ENCODE peak calls at places on chromosome 12, in eight cellular contexts. P is H7; F is COR-L47; W is activated T-cell treated with anti-CD3 and anti-CD28 coated beads for 4 hours; I is activated T-helper 2 cell treated with anti-CD3 and anti-CD28 coated beads, Interferon-gamma antibody, Interleukin-2, Interleukin-4, amounts not matched to agents 10 μg/mL and 5 μg/mL and 100 μg/mL, durations not matched to agents 14 hours and 24 hours and 36 hours; D is WERI-Rb-1; J is hepatic stellate cell; B is left kidney. Q is an unnamed sample.

GRCh38 chr12:55831407-55831880 is 2.1 kb upstream of the DNAJC14 start:
- DNase-seq in P (no peak), F (no peak), W (no peak), I (no peak), D (no peak), J (no peak), B (no peak), Q (no peak)

GRCh38 chr12:132315951-132316350 is 13.4 kb downstream of the GALNT9 start:
- DNase-seq in P (no peak), F (no peak), W (no peak), I (no peak), D (no peak), J (no peak), B (no peak), Q (no peak)

GRCh38 chr12:29455087-29455486 is 42.4 kb downstream of the OVCH1 start:
- DNase-seq in P (no peak), F (no peak), W (no peak), I (no peak), D (no peak), J (no peak), B (no peak), Q (no peak)

GRCh38 chr12:11728154-11728755 is 78.8 kb downstream of the ETV6 start:
- DNase-seq in P (no peak), F (no peak), W (no peak), I (no peak), D (no peak), J (no peak), B (no peak), Q (no peak)

GRCh38 chr12:42704340-42704739 is 114.8 kb upstream of the PRICKLE1 start:
- DNase-seq in P (no peak), F (no peak), W (no peak), I (no peak), D (no peak), J (no peak), B (no peak), Q (no peak)

GRCh38 chr12:121806556-121807308 is 2.9 kb downstream of the SETD1B start:
- DNase-seq in P (peak), F (no peak), W (no peak), I (no peak), D (no peak), J (no peak), B (peak), Q (peak)

GRCh38 chr12:50282581-50283229 is 615 bp downstream of the LIMA1 start:
- DNase-seq in P (no peak), F (no peak), W (no peak), I (no peak), D (peak), J (peak), B (no peak), Q (peak)

GRCh38 chr12:94123127-94123526 is 25.2 kb upstream of the PLXNC1 start:
- DNase-seq in P (no peak), F (no peak), W (no peak), I (no peak), D (no peak), J (no peak), B (no peak), Q (no peak)

GRCh38 chr12:104816845-104817503 is 141.1 kb downstream of the SLC41A2 start:
- DNase-seq in P (no peak), F (no peak), W (no peak), I (no peak), D (no peak), J (no peak), B (no peak), Q (peak)

GRCh38 chr12:29241821-29242591 is 92.9 kb downstream of the FAR2 start:
- DNase-seq in P (no peak), F (no peak), W (no peak), I (no peak), D (peak), J (peak), B (peak), Q (peak)

GRCh38 chr12:62832528-62832927 is 102.4 kb downstream of the PPM1H start:
- DNase-seq in P (no peak), F (no peak), W (no peak), I (no peak), D (no peak), J (no peak), B (peak), Q (no peak)

GRCh38 chr12:113003631-113004030 is 25.3 kb downstream of the OAS2 start:
- DNase-seq in P (no peak), F (no peak), W (no peak), I (no peak), D (no peak), J (no peak), B (peak), Q (no peak)

GRCh38 chr12:10235761-10236631 is 23.3 kb downstream of the GABARAPL1 start:
- DNase-seq in P (peak), F (peak), W (peak), I (no peak), D (peak), J (peak), B (peak), Q (peak)

GRCh38 chr12:19387182-19387581 is 52.1 kb upstream of the AEBP2 start:
- DNase-seq in P (no peak), F (no peak), W (no peak), I (no peak), D (no peak), J (no peak), B (peak), Q (peak)

GRCh38 chr12:79982371-79983062 is 47.6 kb upstream of the PPP1R12A start:
- DNase-seq in P (no peak), F (no peak), W (no peak), I (no peak), D (no peak), J (no peak), B (no peak), Q (no peak)

GRCh38 chr12:82635263-82635662 is 51.4 kb upstream of the TMTC2 start:
- DNase-seq in P (no peak), F (no peak), W (no peak), I (no peak), D (no peak), J (no peak), B (no peak), Q (no peak)

GRCh38 chr12:85779768-85780167 is 56.4 kb downstream of the RASSF9 start:
- DNase-seq in P (no peak), F (peak), W (no peak), I (no peak), D (no peak), J (no peak), B (no peak), Q (no peak)

GRCh38 chr12:92216092-92216491 is 70.4 kb upstream of the BTG1 start:
- DNase-seq in P (no peak), F (no peak), W (no peak), I (no peak), D (no peak), J (no peak), B (peak), Q (no peak)

GRCh38 chr12:45343269-45344051 is 127.6 kb downstream of the ANO6 start:
- DNase-seq in P (no peak), F (no peak), W (no peak), I (no peak), D (no peak), J (peak), B (no peak), Q (no peak)

GRCh38 chr12:107485731-107486130 is 199.9 kb upstream of the PWP1 start:
- DNase-seq in P (no peak), F (no peak), W (no peak), I (no peak), D (no peak), J (no peak), B (no peak), Q (no peak)

GRCh38 chr12:97940105-97940504 is 477.5 kb downstream of the RMST start:
- DNase-seq in P (no peak), F (no peak), W (no peak), I (no peak), D (no peak), J (no peak), B (no peak), Q (no peak)

GRCh38 chr12:54298904-54299303 is 1.9 kb downstream of the NFE2 start:
- DNase-seq in P (no peak), F (no peak), W (no peak), I (no peak), D (no peak), J (no peak), B (no peak), Q (no peak)

GRCh38 chr12:106669216-106669615 is 86.4 kb downstream of the RFX4 start:
- DNase-seq in P (no peak), F (no peak), W (no peak), I (no peak), D (no peak), J (no peak), B (no peak), Q (no peak)

GRCh38 chr12:96986883-96987523 is 79.9 kb downstream of the NEDD1 start:
- DNase-seq in P (peak), F (peak), W (no peak), I (no peak), D (no peak), J (peak), B (peak), Q (peak)

GRCh38 chr12:51922762-51923505 is 15.6 kb downstream of the ACVRL1 start:
- DNase-seq in P (no peak), F (no peak), W (no peak), I (no peak), D (no peak), J (no peak), B (no peak), Q (peak)

GRCh38 chr12:11408096-11408495 is 12.7 kb upstream of the PRB2 start:
- DNase-seq in P (no peak), F (no peak), W (no peak), I (no peak), D (no peak), J (no peak), B (no peak), Q (no peak)

GRCh38 chr12:1346126-1346525 is 248.3 kb downstream of the FBXL14 start:
- DNase-seq in P (no peak), F (no peak), W (no peak), I (no peak), D (no peak), J (peak), B (no peak), Q (no peak)

GRCh38 chr12:72330784-72331183 is 58.6 kb downstream of the TRHDE start:
- DNase-seq in P (no peak), F (no peak), W (no peak), I (no peak), D (no peak), J (no peak), B (peak), Q (no peak)

GRCh38 chr12:27781680-27782079 is 1.6 kb upstream of the MANSC4 start:
- DNase-seq in P (peak), F (no peak), W (no peak), I (no peak), D (no peak), J (no peak), B (peak), Q (peak)

GRCh38 chr12:132561784-132562156 is 48.6 kb downstream of the LRCOL1 start:
- DNase-seq in P (peak), F (peak), W (no peak), I (no peak), D (peak), J (peak), B (peak), Q (no peak)

GRCh38 chr12:62123721-62124203 is 136.4 kb upstream of the USP15 start:
- DNase-seq in P (peak), F (peak), W (peak), I (no peak), D (peak), J (peak), B (peak), Q (peak)

GRCh38 chr12:41606741-41607460 is 418.8 kb downstream of the PDZRN4 start:
- DNase-seq in P (no peak), F (no peak), W (no peak), I (no peak), D (no peak), J (no peak), B (peak), Q (no peak)

GRCh38 chr12:132173135-132174014 is 29.1 kb downstream of the NOC4L start:
- DNase-seq in P (no peak), F (no peak), W (no peak), I (no peak), D (no peak), J (no peak), B (no peak), Q (no peak)

GRCh38 chr12:119409043-119409442 is 74.5 kb downstream of the CCDC60 start:
- DNase-seq in P (no peak), F (no peak), W (no peak), I (no peak), D (no peak), J (no peak), B (no peak), Q (no peak)

GRCh38 chr12:79055926-79056674 is 191.5 kb downstream of the SYT1 start:
- DNase-seq in P (no peak), F (no peak), W (no peak), I (no peak), D (no peak), J (peak), B (no peak), Q (peak)